ENCODE peak calls at places on chromosomes 2 and 18, in five cellular contexts. One of them, this sample, is unnamed.

GRCh38 chr2:32832821-32833220 is 113.9 kb upstream of the LTBP1 start:
- DNase-seq in HL-60: no peak
- DNase-seq in upper lobe of left lung: no peak
- DNase-seq in HCT116: no peak
- DNase-seq in HepG2: no peak
- DNase-seq in this sample: no peak

GRCh38 chr18:11850821-11851155 is 425 bp upstream of the CHMP1B start:
- DNase-seq in HepG2: no peak
- DNase-seq in upper lobe of left lung: no peak
- DNase-seq in HCT116: no peak
- DNase-seq in HL-60: peak; percentile 29
- DNase-seq in this sample: no peak

GRCh38 chr2:47437287-47437686 is 34.3 kb downstream of the MSH2 start:
- DNase-seq in HepG2: no peak
- DNase-seq in HCT116: no peak
- DNase-seq in HL-60: no peak
- DNase-seq in upper lobe of left lung: no peak
- DNase-seq in this sample: no peak

GRCh38 chr2:229775614-229776313 is 61.4 kb upstream of the DNER start:
- DNase-seq in HCT116: no peak
- DNase-seq in HL-60: no peak
- DNase-seq in HepG2: no peak
- DNase-seq in upper lobe of left lung: no peak
- DNase-seq in this sample: no peak

GRCh38 chr18:61470111-61470673 is 137.0 kb downstream of the CDH20 start:
- DNase-seq in upper lobe of left lung: no peak
- DNase-seq in HepG2: no peak
- DNase-seq in HCT116: no peak
- DNase-seq in HL-60: no peak
- DNase-seq in this sample: no peak

GRCh38 chr2:62826141-62826540 is 120.6 kb downstream of the EHBP1 start:
- DNase-seq in HL-60: no peak
- DNase-seq in HCT116: no peak
- DNase-seq in HepG2: no peak
- DNase-seq in upper lobe of left lung: no peak
- DNase-seq in this sample: no peak

GRCh38 chr2:239285071-239285931 is 115.5 kb downstream of the HDAC4 start:
- DNase-seq in upper lobe of left lung: no peak
- DNase-seq in HCT116: no peak
- DNase-seq in HL-60: no peak
- DNase-seq in HepG2: peak; percentile 54
- DNase-seq in this sample: peak; percentile 66

GRCh38 chr18:63160172-63160995 is 159.2 kb downstream of the BCL2 start:
- DNase-seq in HepG2: no peak
- DNase-seq in HL-60: no peak
- DNase-seq in upper lobe of left lung: no peak
- DNase-seq in HCT116: no peak
- DNase-seq in this sample: no peak

GRCh38 chr2:58992062-58992736 is 751.1 kb upstream of the FANCL start:
- DNase-seq in HCT116: no peak
- DNase-seq in HepG2: peak; percentile 12
- DNase-seq in HL-60: no peak
- DNase-seq in upper lobe of left lung: no peak
- DNase-seq in this sample: no peak

GRCh38 chr18:616380-616995 is 19.7 kb downstream of the CLUL1 start:
- DNase-seq in upper lobe of left lung: no peak
- DNase-seq in HCT116: peak; percentile 35
- DNase-seq in HepG2: peak; percentile 35
- DNase-seq in HL-60: peak; percentile 22
- DNase-seq in this sample: no peak

GRCh38 chr2:234422895-234423505 is 73.9 kb downstream of the ARL4C start:
- DNase-seq in upper lobe of left lung: peak; percentile 41
- DNase-seq in HepG2: no peak
- DNase-seq in HCT116: no peak
- DNase-seq in HL-60: no peak
- DNase-seq in this sample: no peak

GRCh38 chr2:149101818-149102217 is 63.3 kb downstream of the LYPD6B start:
- DNase-seq in HCT116: no peak
- DNase-seq in HL-60: no peak
- DNase-seq in HepG2: no peak
- DNase-seq in upper lobe of left lung: no peak
- DNase-seq in this sample: no peak

GRCh38 chr18:79515944-79516351 is 120.2 kb downstream of the NFATC1 start:
- DNase-seq in HL-60: no peak
- DNase-seq in HepG2: peak; percentile 5
- DNase-seq in HCT116: no peak
- DNase-seq in upper lobe of left lung: no peak
- DNase-seq in this sample: peak; percentile 42

GRCh38 chr2:156466739-156467405 is 30.7 kb downstream of the GPD2 start:
- DNase-seq in HL-60: no peak
- DNase-seq in HCT116: no peak
- DNase-seq in upper lobe of left lung: peak; percentile 58
- DNase-seq in HepG2: no peak
- DNase-seq in this sample: no peak

GRCh38 chr2:173355866-173356508 is 1.3 kb downstream of the CDCA7 start:
- DNase-seq in HCT116: no peak
- DNase-seq in HL-60: no peak
- DNase-seq in upper lobe of left lung: no peak
- DNase-seq in HepG2: peak; percentile 73
- DNase-seq in this sample: no peak

GRCh38 chr2:10481666-10482157 is 33.6 kb upstream of the ODC1 start:
- DNase-seq in HL-60: no peak
- DNase-seq in HCT116: no peak
- DNase-seq in HepG2: no peak
- DNase-seq in upper lobe of left lung: no peak
- DNase-seq in this sample: peak; percentile 30

GRCh38 chr2:151619337-151619989 is 114.8 kb downstream of the NEB start:
- DNase-seq in HepG2: peak; percentile 59
- DNase-seq in HCT116: no peak
- DNase-seq in upper lobe of left lung: no peak
- DNase-seq in HL-60: no peak
- DNase-seq in this sample: no peak

GRCh38 chr18:55587341-55588000 is 521 bp downstream of the TCF4 start:
- DNase-seq in HCT116: no peak
- DNase-seq in upper lobe of left lung: no peak
- DNase-seq in HL-60: no peak
- DNase-seq in HepG2: no peak
- DNase-seq in this sample: no peak

GRCh38 chr2:20148841-20149702 is 75.9 kb downstream of the SDC1 start:
- DNase-seq in HL-60: no peak
- DNase-seq in HCT116: no peak
- DNase-seq in HepG2: no peak
- DNase-seq in upper lobe of left lung: no peak
- DNase-seq in this sample: no peak

GRCh38 chr2:229835601-229836283 is 86.1 kb downstream of the TRIP12 start:
- DNase-seq in upper lobe of left lung: no peak
- DNase-seq in HepG2: no peak
- DNase-seq in HCT116: no peak
- DNase-seq in HL-60: no peak
- DNase-seq in this sample: no peak

GRCh38 chr2:168222095-168222494 is 25.3 kb downstream of the STK39 start:
- DNase-seq in HCT116: no peak
- DNase-seq in HL-60: no peak
- DNase-seq in HepG2: no peak
- DNase-seq in upper lobe of left lung: no peak
- DNase-seq in this sample: no peak

GRCh38 chr2:181185428-181185827 is 205.0 kb downstream of the UBE2E3 start:
- DNase-seq in HepG2: no peak
- DNase-seq in upper lobe of left lung: no peak
- DNase-seq in HCT116: no peak
- DNase-seq in HL-60: no peak
- DNase-seq in this sample: no peak

GRCh38 chr2:134367915-134368911 is 114.3 kb downstream of the MGAT5 start:
- DNase-seq in HepG2: peak; percentile 69
- DNase-seq in upper lobe of left lung: no peak
- DNase-seq in HL-60: no peak
- DNase-seq in HCT116: no peak
- DNase-seq in this sample: no peak

GRCh38 chr2:9720352-9721093 is 89.7 kb upstream of the YWHAQ start:
- DNase-seq in HepG2: no peak
- DNase-seq in upper lobe of left lung: no peak
- DNase-seq in HCT116: no peak
- DNase-seq in HL-60: no peak
- DNase-seq in this sample: no peak

GRCh38 chr2:127630409-127631183 is 15.4 kb upstream of the GPR17 start:
- DNase-seq in upper lobe of left lung: peak; percentile 51
- DNase-seq in HL-60: peak; percentile 29
- DNase-seq in HepG2: no peak
- DNase-seq in HCT116: no peak
- DNase-seq in this sample: peak; percentile 75
- TF ChIP-seq POLR2AphosphoS5 in upper lobe of left lung: no peak
- TF ChIP-seq POLR2AphosphoS5 in HL-60: no peak
- TF ChIP-seq POLR2AphosphoS5 in HepG2: no peak
- TF ChIP-seq POLR2AphosphoS5 in HCT116: no peak
- TF ChIP-seq POLR2AphosphoS5 in this sample: peak; percentile 52

DNA sequence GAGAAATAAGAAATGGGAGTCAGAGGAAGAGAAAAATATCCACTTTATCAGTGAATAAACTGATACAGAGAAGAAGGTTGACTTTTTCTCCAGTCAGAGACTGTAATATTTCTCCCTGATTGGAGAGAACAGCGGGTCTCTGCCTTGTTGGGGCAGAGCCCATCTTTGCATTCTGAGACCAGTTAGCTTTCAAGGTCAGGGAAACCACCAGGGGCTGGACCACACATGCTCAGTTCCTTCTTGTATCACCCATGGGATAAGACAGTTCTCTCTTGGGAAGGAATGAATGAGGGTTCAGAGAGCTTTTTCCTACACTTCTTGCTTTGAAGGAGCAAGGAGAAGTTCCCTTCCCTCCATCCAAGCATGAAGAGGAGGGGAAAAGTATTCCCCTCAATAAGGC is 12.2 kb downstream of the GPATCH11 start:
- DNase-seq in HCT116: no peak
- DNase-seq in HL-60: no peak
- DNase-seq in HepG2: no peak
- DNase-seq in upper lobe of left lung: no peak
- DNase-seq in this sample: no peak
- TF ChIP-seq POLR2AphosphoS5 in HCT116: no peak
- TF ChIP-seq POLR2AphosphoS5 in HL-60: no peak
- TF ChIP-seq POLR2AphosphoS5 in HepG2: no peak
- TF ChIP-seq POLR2AphosphoS5 in upper lobe of left lung: no peak
- TF ChIP-seq POLR2AphosphoS5 in this sample: no peak

GRCh38 chr18:45775241-45775676 is 50.2 kb upstream of the SIGLEC15 start:
- DNase-seq in upper lobe of left lung: peak; percentile 72
- DNase-seq in HL-60: peak; percentile 92
- DNase-seq in HepG2: no peak
- DNase-seq in HCT116: peak; percentile 69
- DNase-seq in this sample: peak; percentile 84
- TF ChIP-seq POLR2AphosphoS5 in upper lobe of left lung: peak; percentile 52
- TF ChIP-seq POLR2AphosphoS5 in HL-60: peak; percentile 97
- TF ChIP-seq POLR2AphosphoS5 in HepG2: no peak
- TF ChIP-seq POLR2AphosphoS5 in HCT116: peak; percentile 67
- TF ChIP-seq POLR2AphosphoS5 in this sample: no peak

GRCh38 chr2:8671802-8672201 is 10.1 kb upstream of the ID2 start:
- DNase-seq in HepG2: no peak
- DNase-seq in HCT116: no peak
- DNase-seq in HL-60: no peak
- DNase-seq in upper lobe of left lung: no peak
- DNase-seq in this sample: no peak

GRCh38 chr2:8671176-8671575 is 10.7 kb upstream of the ID2 start:
- DNase-seq in HepG2: no peak
- DNase-seq in upper lobe of left lung: no peak
- DNase-seq in HL-60: no peak
- DNase-seq in HCT116: no peak
- DNase-seq in this sample: no peak

GRCh38 chr2:8670580-8670979 is 11.3 kb upstream of the ID2 start:
- DNase-seq in HCT116: no peak
- DNase-seq in upper lobe of left lung: no peak
- DNase-seq in HL-60: no peak
- DNase-seq in HepG2: no peak
- DNase-seq in this sample: no peak

GRCh38 chr2:8667896-8668512 is 13.9 kb upstream of the ID2 start:
- DNase-seq in HCT116: no peak
- DNase-seq in upper lobe of left lung: no peak
- DNase-seq in HepG2: no peak
- DNase-seq in HL-60: no peak
- DNase-seq in this sample: no peak

DNA sequence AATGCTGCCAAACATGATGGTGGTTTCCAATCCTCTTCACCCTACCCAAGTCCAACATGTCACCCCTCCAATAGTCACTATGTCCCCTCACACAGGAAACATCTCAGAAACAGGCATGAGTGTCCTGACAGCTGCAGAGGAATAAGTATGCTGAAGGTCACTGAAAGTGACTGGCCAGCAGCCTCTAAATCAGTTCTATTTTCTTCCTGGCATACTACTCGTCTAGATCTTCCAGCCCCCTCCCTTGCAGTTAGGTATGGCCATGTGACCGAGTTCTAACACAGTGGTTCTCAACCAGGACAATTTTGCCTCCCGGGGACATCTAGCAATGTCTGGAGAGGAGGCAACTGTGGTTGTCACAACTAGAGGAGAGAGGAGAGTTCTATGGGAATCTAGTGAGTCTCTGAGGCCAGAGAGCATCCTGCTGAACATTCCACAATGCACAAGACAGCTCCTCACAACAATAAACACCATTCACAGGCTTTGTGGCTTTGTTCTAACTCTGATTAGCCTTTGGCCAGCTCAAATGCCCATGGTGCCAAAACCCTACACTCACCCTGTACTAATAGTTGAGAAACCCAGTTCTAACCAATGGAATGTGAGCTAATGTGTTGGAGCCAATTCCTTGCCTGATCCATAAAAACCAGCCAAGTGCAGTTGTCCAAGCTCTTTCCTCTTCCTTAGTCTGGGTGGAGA is 12.6 kb upstream of the ID2 start:
- DNase-seq in HL-60: no peak
- DNase-seq in HepG2: no peak
- DNase-seq in HCT116: no peak
- DNase-seq in upper lobe of left lung: no peak
- DNase-seq in this sample: no peak
- TF ChIP-seq POLR2AphosphoS5 in HL-60: no peak
- TF ChIP-seq POLR2AphosphoS5 in HepG2: no peak
- TF ChIP-seq POLR2AphosphoS5 in HCT116: no peak
- TF ChIP-seq POLR2AphosphoS5 in upper lobe of left lung: no peak
- TF ChIP-seq POLR2AphosphoS5 in this sample: no peak

GRCh38 chr2:56008661-56009411 is 85.3 kb upstream of the EFEMP1 start:
- DNase-seq in HepG2: no peak
- DNase-seq in HL-60: no peak
- DNase-seq in upper lobe of left lung: no peak
- DNase-seq in HCT116: no peak
- DNase-seq in this sample: peak; percentile 86
- TF ChIP-seq POLR2AphosphoS5 in HepG2: no peak
- TF ChIP-seq POLR2AphosphoS5 in HL-60: no peak
- TF ChIP-seq POLR2AphosphoS5 in upper lobe of left lung: no peak
- TF ChIP-seq POLR2AphosphoS5 in HCT116: no peak
- TF ChIP-seq POLR2AphosphoS5 in this sample: peak; percentile 32